ENCODE peak calls at places on chromosomes 12 and 14, in nine cellular contexts. I, U, H, E, Q, T, C, P and W are unnamed samples.

GRCh38 chr14:56996721-56997399 is 186.6 kb upstream of the OTX2 start:
- DNase-seq in I (no peak), H (no peak), P (peak; percentile 80), C (no peak), E (no peak), Q (no peak), U (no peak), T (no peak), W (no peak)

GRCh38 chr12:117188121-117188665 is 2.1 kb downstream of the FBXO21 start:
- DNase-seq in Q (no peak), C (no peak), T (no peak), U (no peak), I (no peak), E (no peak), H (no peak), P (no peak), W (no peak)

GRCh38 chr12:109701064-109701463 is 12.6 kb upstream of the FAM222A start:
- DNase-seq in C (no peak), H (no peak), Q (no peak), E (no peak), I (no peak), T (no peak), U (no peak), P (peak; percentile 19), W (no peak)

GRCh38 chr14:81529391-81529790 is 4.3 kb downstream of the SEL1L start:
- DNase-seq in U (peak; percentile 61), P (peak; percentile 11), C (no peak), T (no peak), E (no peak), H (no peak), Q (no peak), I (peak; percentile 33), W (no peak)

GRCh38 chr12:70290126-70290525 is 46.9 kb downstream of the CNOT2 start:
- DNase-seq in E (peak; percentile 61), Q (no peak), P (no peak), T (no peak), U (no peak), H (no peak), C (no peak), I (no peak), W (no peak)

GRCh38 chr14:22283000-22283399 is 306.0 kb downstream of the DAD1 start:
- DNase-seq in Q (no peak), I (no peak), C (no peak), E (no peak), P (no peak), H (no peak), U (no peak), T (no peak), W (no peak)

GRCh38 chr14:104586832-104587620 is 7.5 kb downstream of the C14orf180 start:
- DNase-seq in T (no peak), E (no peak), H (no peak), I (no peak), C (no peak), P (no peak), U (peak; percentile 39), Q (peak; percentile 79), W (no peak)

GRCh38 chr14:73725116-73726024 is 11.2 kb upstream of the PNMA1 start:
- DNase-seq in E (no peak), H (no peak), Q (peak; percentile 71), U (peak; percentile 68), I (peak; percentile 25), C (no peak), T (no peak), P (no peak), W (no peak)

GRCh38 chr14:91342243-91342760 is 75.3 kb downstream of the CCDC88C start:
- DNase-seq in I (no peak), H (no peak), P (no peak), U (no peak), T (no peak), E (no peak), Q (no peak), C (no peak), W (no peak)

GRCh38 chr12:2341871-2342270 is 289.1 kb downstream of the CACNA1C start:
- DNase-seq in H (no peak), E (no peak), T (no peak), I (peak; percentile 20), P (no peak), Q (no peak), U (peak; percentile 87), C (no peak), W (no peak)

GRCh38 chr12:11947218-11947617 is 123.5 kb upstream of the BCL2L14 start:
- DNase-seq in E (no peak), U (no peak), Q (no peak), H (no peak), I (no peak), T (no peak), P (no peak), C (no peak), W (no peak)

GRCh38 chr14:64605926-64606685 is 56.3 kb downstream of the PPP1R36 start:
- DNase-seq in P (no peak), E (no peak), U (no peak), C (no peak), H (no peak), Q (no peak), I (no peak), T (no peak), W (no peak)

GRCh38 chr12:1504304-1505150 is 89.9 kb downstream of the FBXL14 start:
- DNase-seq in Q (peak; percentile 46), H (no peak), I (no peak), P (no peak), E (no peak), T (no peak), C (no peak), U (no peak), W (no peak)

GRCh38 chr12:68374315-68374982 is 42.3 kb upstream of the MDM1 start:
- DNase-seq in U (no peak), I (no peak), C (peak; percentile 97), Q (no peak), E (no peak), H (peak; percentile 64), T (no peak), P (no peak), W (peak; percentile 98)

GRCh38 chr14:55382483-55382882 is 29.1 kb downstream of the ATG14 start:
- DNase-seq in U (no peak), C (no peak), E (no peak), P (no peak), Q (no peak), T (no peak), I (no peak), H (no peak), W (no peak)

GRCh38 chr14:92718659-92719058 is 29.8 kb downstream of the LGMN start:
- DNase-seq in E (no peak), H (no peak), C (no peak), P (no peak), Q (no peak), U (peak; percentile 36), T (no peak), I (no peak), W (no peak)

GRCh38 chr14:91249841-91250616 is 5.5 kb upstream of the GPR68 start:
- DNase-seq in E (no peak), T (no peak), I (no peak), H (no peak), P (peak; percentile 68), U (peak; percentile 38), Q (no peak), C (peak; percentile 78), W (peak; percentile 93)

GRCh38 chr14:22601456-22601855 is 3.4 kb downstream of the ABHD4 start:
- DNase-seq in P (no peak), I (no peak), C (no peak), E (no peak), U (no peak), H (no peak), Q (no peak), T (no peak), W (no peak)

GRCh38 chr12:52037248-52037861 is 13.9 kb upstream of the NR4A1 start:
- DNase-seq in I (peak; percentile 59), T (peak; percentile 24), H (no peak), P (no peak), Q (peak; percentile 91), E (no peak), C (no peak), U (peak; percentile 81), W (no peak)

GRCh38 chr12:131239384-131240094 is 285.8 kb downstream of the ADGRD1 start:
- DNase-seq in I (no peak), E (no peak), U (no peak), T (no peak), Q (no peak), C (no peak), P (no peak), H (no peak), W (no peak)

GRCh38 chr14:37591941-37592287 is 3.1 kb downstream of the FOXA1 start:
- DNase-seq in P (no peak), H (no peak), Q (no peak), C (no peak), U (no peak), E (no peak), T (no peak), I (no peak), W (no peak)

GRCh38 chr12:6644903-6645302 is 2.3 kb downstream of the ACRBP start:
- DNase-seq in H (no peak), U (no peak), P (peak; percentile 7), C (no peak), Q (no peak), E (no peak), T (peak; percentile 34), I (no peak), W (no peak)

GRCh38 chr12:4472045-4472444 is 26.4 kb upstream of the FGF6 start:
- DNase-seq in U (no peak), C (no peak), I (no peak), Q (no peak), E (no peak), T (no peak), P (no peak), H (no peak), W (no peak)

GRCh38 chr14:68800361-68800760 is 7.5 kb upstream of the ZFP36L1 start:
- DNase-seq in E (no peak), H (no peak), I (no peak), Q (no peak), C (no peak), P (no peak), T (no peak), U (peak; percentile 36), W (no peak)

GRCh38 chr12:22018860-22019259 is 27.2 kb upstream of the CMAS start:
- DNase-seq in I (peak; percentile 50), E (peak; percentile 28), T (no peak), Q (no peak), H (no peak), P (no peak), C (peak; percentile 10), U (peak; percentile 23), W (peak; percentile 33)

GRCh38 chr14:95796846-95797245 is 79.8 kb upstream of the TUNAR start:
- DNase-seq in C (no peak), P (no peak), Q (no peak), U (no peak), H (no peak), T (no peak), I (no peak), E (no peak), W (no peak)

GRCh38 chr12:4664111-4664510 is 15.2 kb downstream of the NDUFA9 start:
- DNase-seq in I (peak; percentile 85), P (no peak), H (no peak), C (no peak), T (no peak), E (no peak), Q (no peak), U (peak; percentile 93), W (no peak)

GRCh38 chr12:99043319-99043914 is 398.3 kb downstream of the APAF1 start:
- DNase-seq in E (peak; percentile 63), I (peak; percentile 77), P (peak; percentile 53), U (peak; percentile 69), Q (no peak), H (peak; percentile 43), T (peak; percentile 7), C (peak; percentile 66), W (peak; percentile 72)

GRCh38 chr12:90301095-90301494 is 592.5 kb upstream of the ATP2B1 start:
- DNase-seq in U (no peak), P (no peak), C (no peak), Q (no peak), E (no peak), T (no peak), H (no peak), I (no peak), W (peak; percentile 30)

GRCh38 chr12:1776139-1776975 is 44.0 kb upstream of the LRTM2 start:
- DNase-seq in I (peak; percentile 78), E (no peak), C (no peak), U (peak; percentile 96), Q (no peak), H (no peak), T (no peak), P (no peak), W (no peak)

GRCh38 chr14:54564071-54564798 is 2.7 kb upstream of the SAMD4A start:
- DNase-seq in I (peak; percentile 58), E (peak; percentile 73), H (no peak), Q (no peak), C (peak; percentile 72), T (no peak), U (peak; percentile 62), P (peak; percentile 14), W (peak; percentile 31)